ENCODE peak calls at places on chromosomes 6 and 20, in four cellular contexts. Z, T, L and K are unnamed samples.

GRCh38 chr6:21594427-21595264 is 1.1 kb downstream of the SOX4 start:
- DNase-seq in L (peak; percentile 30), Z (no peak), T (peak; percentile 67), K (peak; percentile 71)

GRCh38 chr20:63151554-63152321 is 64.2 kb downstream of the YTHDF1 start:
- DNase-seq in Z (no peak), L (peak; percentile 24), T (peak; percentile 3), K (no peak)

GRCh38 chr6:95280690-95281273 is 296.6 kb upstream of the MANEA start:
- DNase-seq in T (peak; percentile 1), L (no peak), Z (no peak), K (peak; percentile 1)

GRCh38 chr20:19897891-19898290 is 119.3 kb upstream of the NAA20 start:
- DNase-seq in T (no peak), Z (no peak), L (no peak), K (no peak)

GRCh38 chr20:64036346-64037198 is 590 bp downstream of the C20orf204 start:
- DNase-seq in Z (no peak), T (no peak), L (no peak), K (no peak)

GRCh38 chr6:64224819-64225218 is 589.2 kb downstream of the PHF3 start:
- DNase-seq in Z (no peak), T (no peak), L (peak; percentile 17), K (peak; percentile 91)

GRCh38 chr6:50706575-50706974 is 6.8 kb upstream of the TFAP2D start:
- DNase-seq in T (no peak), Z (no peak), L (no peak), K (no peak)

GRCh38 chr6:16654703-16655102 is 106.6 kb downstream of the ATXN1 start:
- DNase-seq in Z (no peak), T (no peak), L (no peak), K (no peak)

GRCh38 chr20:63073738-63074065 is 66.9 kb upstream of the BHLHE23 start:
- DNase-seq in T (no peak), Z (no peak), L (peak; percentile 0), K (no peak)

GRCh38 chr6:144264270-144265060 is 20.7 kb upstream of the UTRN start:
- DNase-seq in Z (no peak), L (no peak), T (peak; percentile 95), K (peak; percentile 93)

GRCh38 chr6:34272022-34272926 is 23.5 kb upstream of the SMIM29 start:
- DNase-seq in Z (no peak), L (no peak), T (no peak), K (no peak)

GRCh38 chr6:35363293-35363750 is 21.0 kb downstream of the PPARD start:
- DNase-seq in Z (no peak), L (peak; percentile 38), T (peak; percentile 56), K (peak; percentile 46)

GRCh38 chr6:1372690-1373089 is 16.7 kb upstream of the FOXF2 start:
- DNase-seq in Z (no peak), L (no peak), T (no peak), K (no peak)

GRCh38 chr6:3211681-3212080 is 15.8 kb downstream of the TUBB2B start:
- DNase-seq in L (no peak), T (no peak), Z (no peak), K (peak; percentile 45)

GRCh38 chr6:125273965-125274364 is 27.8 kb downstream of the HDDC2 start:
- DNase-seq in Z (no peak), T (peak; percentile 82), L (no peak), K (peak; percentile 57)

GRCh38 chr6:39060467-39061160 is 12.0 kb downstream of the GLP1R start:
- DNase-seq in Z (no peak), T (no peak), L (no peak), K (no peak)

GRCh38 chr20:58327211-58327610 is 17.7 kb downstream of the RAB22A start:
- DNase-seq in Z (no peak), T (no peak), L (no peak), K (peak; percentile 14)

GRCh38 chr20:60845146-60845545 is 406.9 kb upstream of the CDH4 start:
- DNase-seq in L (no peak), Z (no peak), T (no peak), K (no peak)
- TF ChIP-seq CTCF in L (no peak), Z (no peak), T (no peak), K (no peak)

DNA sequence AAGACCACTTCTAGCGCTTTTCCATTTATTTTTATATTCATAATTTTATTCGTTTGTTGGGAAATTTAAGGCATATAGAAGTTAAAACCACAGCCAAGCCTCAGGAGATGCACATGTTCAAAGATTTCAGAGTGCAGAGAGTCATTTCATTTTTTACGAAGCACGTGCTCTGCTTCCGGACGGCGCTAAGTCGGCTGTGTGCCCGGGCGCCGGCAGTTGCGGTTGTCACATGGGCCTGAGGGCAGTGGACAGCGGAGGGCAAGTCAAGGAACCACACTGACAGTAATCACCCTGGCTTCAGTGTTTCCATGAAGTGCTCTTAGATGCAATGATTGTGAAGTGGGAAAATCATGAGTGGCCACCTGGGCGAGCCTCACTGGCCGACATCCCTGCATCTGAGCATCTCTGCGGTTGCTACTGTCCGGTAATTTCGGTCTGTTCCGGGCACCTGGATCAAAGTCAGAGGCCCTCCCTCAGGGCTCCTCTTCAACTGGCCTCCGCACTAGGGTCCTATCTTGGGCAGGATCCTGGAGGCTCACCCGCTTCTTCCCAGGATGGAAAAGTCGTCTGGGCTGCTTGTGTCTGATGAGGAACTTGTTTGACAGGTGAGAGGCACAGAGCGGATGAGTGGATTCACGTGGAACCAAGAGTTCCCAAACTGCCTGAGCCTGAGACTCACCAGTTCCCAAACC is 90.8 kb downstream of the DACT2 start:
- DNase-seq in T (no peak), L (no peak), Z (no peak), K (no peak)
- TF ChIP-seq CTCF in T (no peak), L (no peak), Z (no peak), K (no peak)

DNA sequence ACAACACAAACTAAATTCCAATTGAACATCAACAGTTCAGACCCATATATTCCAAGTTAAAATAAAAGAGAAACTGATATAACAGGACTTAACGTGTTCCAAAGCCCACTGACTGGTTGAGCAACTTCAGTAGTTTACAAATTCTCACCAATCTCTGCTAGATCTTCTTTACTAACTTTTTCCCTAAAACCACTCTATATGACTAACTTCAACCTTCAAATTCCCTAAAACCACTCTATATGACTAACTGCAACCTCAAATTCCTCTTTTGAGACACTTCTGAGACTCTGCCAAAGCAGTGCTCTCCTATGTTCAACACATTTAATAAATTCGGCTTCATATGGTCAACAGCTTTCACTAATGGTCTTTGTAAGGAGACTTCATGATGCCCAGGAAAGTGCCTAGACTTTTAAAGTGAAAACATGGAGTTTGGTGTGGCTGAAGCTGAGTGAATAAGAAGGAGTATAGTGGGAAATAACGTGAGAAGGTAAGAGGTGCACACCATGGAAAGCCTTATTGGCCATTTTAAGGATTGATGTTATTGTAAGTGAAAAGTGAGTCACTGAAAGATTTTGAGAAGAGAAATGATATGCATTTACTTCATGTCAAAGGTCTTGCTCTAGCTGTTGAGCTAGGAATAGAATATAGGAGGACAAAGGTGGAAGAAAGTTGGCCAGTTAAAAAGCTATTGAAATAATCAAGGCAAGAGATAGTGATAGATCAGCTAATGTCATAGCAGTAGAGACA is 134.0 kb upstream of the HCRTR2 start:
- DNase-seq in T (peak; percentile 92), Z (no peak), L (no peak), K (peak; percentile 27)
- TF ChIP-seq CTCF in T (no peak), Z (no peak), L (no peak), K (no peak)

GRCh38 chr6:10381133-10381829 is 33.6 kb downstream of the TFAP2A start:
- DNase-seq in T (no peak), L (peak; percentile 40), Z (no peak), K (no peak)
- TF ChIP-seq CTCF in T (no peak), L (no peak), Z (no peak), K (no peak)